ENCODE peak calls at places on chromosome 5, in seven cellular contexts. T, L, F, C, D, A and E are unnamed samples.
A peak's percentile ranks its signal among the peaks of the same experiment; 100 is the strongest.

GRCh38 chr5:5978501-5979361 is 399.6 kb downstream of the MED10 start:
- DNase-seq in T (no peak), L (no peak), F (no peak), C (no peak), D (no peak), A (no peak), E (no peak)

GRCh38 chr5:135472141-135472540 is 20.0 kb upstream of the TIFAB start:
- DNase-seq in T (no peak), L (no peak), F (no peak), C (no peak), D (no peak), A (no peak), E (no peak)

GRCh38 chr5:158676642-158677489 is 422.9 kb downstream of the EBF1 start:
- DNase-seq in T (no peak), L (no peak), F (no peak), C (no peak), D (no peak), A (no peak), E (peak; percentile 17)

GRCh38 chr5:119343766-119344165 is 12.1 kb upstream of the TNFAIP8 start:
- DNase-seq in T (peak; percentile 65), L (no peak), F (no peak), C (no peak), D (no peak), A (no peak), E (no peak)

GRCh38 chr5:2157372-2157771 is 274.6 kb upstream of the IRX4 start:
- DNase-seq in T (no peak), L (no peak), F (no peak), C (no peak), D (no peak), A (no peak), E (no peak)

GRCh38 chr5:135208555-135209494 is 174.8 kb upstream of the PITX1 start:
- DNase-seq in T (peak; percentile 98), L (no peak), F (no peak), C (no peak), D (no peak), A (peak; percentile 15), E (no peak)

GRCh38 chr5:35852084-35852734 is 4.5 kb upstream of the IL7R start:
- DNase-seq in T (peak; percentile 43), L (no peak), F (no peak), C (no peak), D (no peak), A (no peak), E (no peak)

GRCh38 chr5:78779771-78780616 is 131.4 kb upstream of the LHFPL2 start:
- DNase-seq in T (peak; percentile 93), L (no peak), F (no peak), C (peak; percentile 59), D (no peak), A (no peak), E (no peak)

GRCh38 chr5:133873936-133874585 is 94.4 kb downstream of the C5orf15 start:
- DNase-seq in T (peak; percentile 29), L (no peak), F (no peak), C (no peak), D (no peak), A (no peak), E (no peak)

GRCh38 chr5:157607371-157608161 is 32.0 kb upstream of the ADAM19 start:
- DNase-seq in T (peak; percentile 85), L (no peak), F (no peak), C (no peak), D (no peak), A (no peak), E (no peak)

GRCh38 chr5:37490411-37490810 is 111.3 kb downstream of the WDR70 start:
- DNase-seq in T (no peak), L (no peak), F (no peak), C (no peak), D (no peak), A (no peak), E (no peak)

GRCh38 chr5:126454081-126454480 is 30.9 kb downstream of the GRAMD2B start:
- DNase-seq in T (no peak), L (no peak), F (no peak), C (peak; percentile 45), D (no peak), A (peak; percentile 70), E (peak; percentile 41)

GRCh38 chr5:159316519-159317383 is 13.5 kb downstream of the IL12B start:
- DNase-seq in T (peak; percentile 67), L (peak; percentile 29), F (no peak), C (no peak), D (peak; percentile 21), A (no peak), E (peak; percentile 27)

GRCh38 chr5:135835766-135836165 is 1.3 kb downstream of the SLC25A48 start:
- DNase-seq in T (no peak), L (no peak), F (no peak), C (no peak), D (no peak), A (no peak), E (no peak)

GRCh38 chr5:139640432-139641115 is 7.6 kb upstream of the CXXC5 start:
- DNase-seq in T (no peak), L (no peak), F (no peak), C (peak; percentile 18), D (no peak), A (no peak), E (no peak)

GRCh38 chr5:14008819-14009311 is 64.4 kb upstream of the DNAH5 start:
- DNase-seq in T (peak; percentile 85), L (peak; percentile 67), F (no peak), C (no peak), D (peak; percentile 78), A (peak; percentile 22), E (peak; percentile 57)

GRCh38 chr5:102623295-102623694 is 124.5 kb upstream of the SLCO6A1 start:
- DNase-seq in T (no peak), L (no peak), F (no peak), C (no peak), D (no peak), A (no peak), E (no peak)

GRCh38 chr5:131659290-131659689 is 24.3 kb upstream of the RAPGEF6 start:
- DNase-seq in T (no peak), L (no peak), F (no peak), C (no peak), D (no peak), A (no peak), E (no peak)

GRCh38 chr5:32027717-32028321 is 146.3 kb downstream of the GOLPH3 start:
- DNase-seq in T (peak; percentile 97), L (peak; percentile 68), F (no peak), C (peak; percentile 82), D (peak; percentile 76), A (peak; percentile 60), E (peak; percentile 70)

GRCh38 chr5:133287500-133287899 is 235.7 kb downstream of the HSPA4 start:
- DNase-seq in T (peak; percentile 44), L (peak; percentile 13), F (no peak), C (no peak), D (no peak), A (no peak), E (no peak)

GRCh38 chr5:163534476-163535172 is 29.2 kb downstream of the MAT2B start:
- DNase-seq in T (no peak), L (no peak), F (no peak), C (peak; percentile 44), D (no peak), A (no peak), E (no peak)

GRCh38 chr5:113488645-113489184 is 462 bp upstream of the MCC start:
- DNase-seq in T (peak; percentile 4), L (no peak), F (no peak), C (no peak), D (no peak), A (no peak), E (no peak)

GRCh38 chr5:89981871-89982773 is 427.4 kb downstream of the CETN3 start:
- DNase-seq in T (no peak), L (peak; percentile 6), F (no peak), C (no peak), D (no peak), A (no peak), E (no peak)

GRCh38 chr5:102583663-102584062 is 84.9 kb upstream of the SLCO6A1 start:
- DNase-seq in T (peak; percentile 18), L (no peak), F (no peak), C (no peak), D (no peak), A (no peak), E (no peak)

GRCh38 chr5:173310861-173311515 is 17.2 kb downstream of the STC2 start:
- DNase-seq in T (peak; percentile 29), L (peak; percentile 32), F (no peak), C (no peak), D (no peak), A (no peak), E (peak; percentile 46)

GRCh38 chr5:172150514-172151425 is 37.3 kb downstream of the STK10 start:
- DNase-seq in T (peak; percentile 24), L (peak; percentile 75), F (no peak), C (peak; percentile 70), D (no peak), A (no peak), E (peak; percentile 17)

GRCh38 chr5:131209506-131210191 is 38.9 kb downstream of the LYRM7 start:
- DNase-seq in T (no peak), L (peak; percentile 37), F (no peak), C (no peak), D (no peak), A (no peak), E (peak; percentile 92)

GRCh38 chr5:375336-375920 is 53.9 kb downstream of the AHRR start:
- DNase-seq in T (no peak), L (peak; percentile 1), F (no peak), C (no peak), D (peak; percentile 1), A (peak; percentile 17), E (no peak)

GRCh38 chr5:56314536-56314935 is 81.4 kb upstream of the ANKRD55 start:
- DNase-seq in T (no peak), L (peak; percentile 39), F (no peak), C (peak; percentile 43), D (no peak), A (no peak), E (no peak)
- TF ChIP-seq CTCF in T (peak; percentile 10), L (peak; percentile 54), F (no peak), C (no peak), D (no peak), A (no peak), E (no peak)

DNA sequence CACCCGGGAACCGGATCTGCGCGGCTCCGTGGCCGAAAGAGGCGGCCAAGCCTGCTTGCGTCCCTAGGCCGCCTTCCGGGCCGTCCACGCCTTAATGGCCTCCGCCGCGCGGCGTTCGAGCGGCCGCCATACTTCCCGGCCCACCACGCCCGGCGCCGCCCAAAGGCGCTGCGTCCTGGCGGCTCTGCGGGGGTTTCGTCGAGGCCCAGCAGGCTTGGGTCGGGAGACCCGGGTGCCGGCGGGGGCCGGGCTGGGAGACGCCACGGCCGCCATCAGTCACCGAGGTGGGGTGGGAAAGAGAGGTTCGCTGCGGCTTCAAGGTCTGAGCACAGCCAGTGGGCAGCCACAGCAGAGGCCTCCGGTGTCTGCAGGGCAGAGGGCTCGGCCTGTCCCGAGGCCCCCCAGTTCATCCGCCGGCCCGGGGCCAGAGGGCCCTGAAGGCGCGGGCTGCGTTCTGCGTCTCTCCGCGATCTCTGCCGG is 545.8 kb upstream of the CDH10 start:
- DNase-seq in T (no peak), L (no peak), F (no peak), C (no peak), D (no peak), A (no peak), E (no peak)
- TF ChIP-seq POLR2A in T (no peak), L (no peak), F (no peak), C (no peak), D (no peak), A (no peak), E (no peak)

GRCh38 chr5:17896605-17897004 is 262.3 kb downstream of the TAF11L14 start:
- DNase-seq in T (peak; percentile 35), L (no peak), F (no peak), C (no peak), D (peak; percentile 7), A (no peak), E (no peak)
- H3K9me3 ChIP-seq in T (no peaks in the 10 kb centered on the region), L (no peaks in the 10 kb centered on the region), F (no peaks in the 10 kb centered on the region), C (no peaks in the 10 kb centered on the region), D (no peaks in the 10 kb centered on the region), A (no peaks in the 10 kb centered on the region), E (no peaks in the 10 kb centered on the region)

GRCh38 chr5:103942587-103943186 is 380.1 kb upstream of the NUDT12 start:
- DNase-seq in T (no peak), L (no peak), F (no peak), C (no peak), D (no peak), A (no peak), E (no peak)
- TF ChIP-seq CTCF in T (no peak), L (no peak), F (no peak), C (no peak), D (no peak), A (no peak), E (no peak)